ENCODE peak calls at places on chromosomes 3 and 15, in seven cellular contexts. V is GM23338; Z is hepatic stellate cell; A is activated CD4-positive, alpha-beta T cell treated with anti-CD3 and anti-CD28 coated beads, Interleukin-2, amount 50 U/mL, for 1 hour; X is AG04450; F is NCI-H2081; M is activated CD4-positive, CD25-positive, alpha-beta regulatory T cell. W is an unnamed sample.

GRCh38 chr15:43106486-43106829 is 620 bp upstream of the UBR1 start:
- DNase-seq in V (no peak), F (no peak), A (no peak), X (no peak), Z (no peak), M (no peak), W (no peak)

GRCh38 chr15:93001881-93002280 is 87.1 kb downstream of the RGMA start:
- DNase-seq in F (no peak), X (no peak), M (no peak), A (no peak), V (peak), Z (no peak), W (no peak)

GRCh38 chr3:41581700-41582099 is 380.2 kb downstream of the ULK4 start:
- DNase-seq in M (no peak), X (no peak), A (no peak), V (no peak), F (no peak), Z (no peak), W (no peak)

GRCh38 chr15:45831787-45832186 is 197.0 kb downstream of the SQOR start:
- DNase-seq in M (no peak), F (no peak), V (no peak), Z (no peak), A (no peak), X (no peak), W (no peak)

GRCh38 chr3:127114337-127115070 is 78.4 kb upstream of the PRR23E start:
- DNase-seq in F (peak), M (no peak), V (no peak), X (no peak), Z (no peak), A (no peak), W (peak)

GRCh38 chr3:15872807-15873206 is 75.0 kb upstream of the ANKRD28 start:
- DNase-seq in Z (no peak), F (no peak), V (no peak), M (no peak), A (no peak), X (no peak), W (no peak)

GRCh38 chr15:37253877-37254276 is 153.5 kb upstream of the MEIS2 start:
- DNase-seq in F (no peak), A (no peak), Z (no peak), V (no peak), M (no peak), X (no peak), W (no peak)

GRCh38 chr3:57048052-57048671 is 12.3 kb upstream of the SPATA12 start:
- DNase-seq in V (no peak), M (no peak), X (no peak), F (no peak), A (no peak), Z (no peak), W (no peak)

GRCh38 chr15:76339302-76340197 is 3.0 kb downstream of the ISL2 start:
- DNase-seq in A (no peak), M (no peak), Z (no peak), V (peak), F (no peak), X (no peak), W (no peak)